ENCODE peak calls at places on chromosome 2, in four cellular contexts. U, R, V and H are unnamed samples.

GRCh38 chr2:206083602-206084467 is 2.1 kb downstream of the INO80D start:
- DNase-seq in U (no peak), R (peak; percentile 6), V (peak; percentile 9), H (no peak)

GRCh38 chr2:230134496-230135073 is 65.9 kb upstream of the SLC16A14 start:
- DNase-seq in U (no peak), R (no peak), V (no peak), H (peak; percentile 69)

GRCh38 chr2:105712166-105712915 is 32.4 kb upstream of the NCK2 start:
- DNase-seq in U (no peak), R (no peak), V (no peak), H (peak; percentile 20)

GRCh38 chr2:158097481-158097880 is 4.2 kb upstream of the UPP2 start:
- DNase-seq in U (no peak), R (no peak), V (no peak), H (no peak)

GRCh38 chr2:170821631-170822291 is 5.1 kb downstream of the GAD1 start:
- DNase-seq in U (no peak), R (no peak), V (no peak), H (no peak)

GRCh38 chr2:86064006-86064405 is 41.7 kb downstream of the POLR1A start:
- DNase-seq in U (no peak), R (no peak), V (no peak), H (no peak)

GRCh38 chr2:98458207-98458606 is 13.5 kb downstream of the INPP4A start:
- DNase-seq in U (no peak), R (no peak), V (no peak), H (no peak)

GRCh38 chr2:67899187-67899586 is 163.6 kb downstream of the C1D start:
- DNase-seq in U (no peak), R (no peak), V (peak; percentile 35), H (no peak)

GRCh38 chr2:239630618-239631286 is 229.9 kb upstream of the HDAC4 start:
- DNase-seq in U (no peak), R (peak; percentile 76), V (no peak), H (no peak)

GRCh38 chr2:45439788-45440773 is 171.0 kb downstream of the SRBD1 start:
- DNase-seq in U (no peak), R (peak; percentile 17), V (no peak), H (peak; percentile 5)

GRCh38 chr2:80496770-80497169 is 192.2 kb upstream of the LRRTM1 start:
- DNase-seq in U (no peak), R (peak; percentile 61), V (no peak), H (no peak)

GRCh38 chr2:97748397-97748796 is 35.0 kb downstream of the ZAP70 start:
- DNase-seq in U (peak; percentile 42), R (peak; percentile 49), V (no peak), H (no peak)

GRCh38 chr2:96437512-96437911 is 67.6 kb downstream of the NEURL3 start:
- DNase-seq in U (no peak), R (no peak), V (no peak), H (no peak)

GRCh38 chr2:106885981-106886915 is at the start of gene ST6GAL2:
- DNase-seq in U (no peak), R (no peak), V (no peak), H (no peak)

GRCh38 chr2:9545502-9545901 is 10.1 kb downstream of the ADAM17 start:
- DNase-seq in U (no peak), R (no peak), V (no peak), H (no peak)

GRCh38 chr2:120539937-120540718 is 194.2 kb downstream of the INHBB start:
- DNase-seq in U (no peak), R (no peak), V (no peak), H (no peak)

GRCh38 chr2:176067587-176068002 is 16.2 kb downstream of the EVX2 start:
- DNase-seq in U (no peak), R (no peak), V (no peak), H (no peak)

GRCh38 chr2:174667461-174667860 is 69.9 kb upstream of the WIPF1 start:
- DNase-seq in U (no peak), R (no peak), V (no peak), H (no peak)

GRCh38 chr2:16626497-16626896 is 39.1 kb downstream of the CYRIA start:
- DNase-seq in U (no peak), R (peak; percentile 77), V (no peak), H (no peak)

GRCh38 chr2:55618025-55618648 is 715 bp upstream of the PPP4R3B start:
- DNase-seq in U (no peak), R (peak; percentile 39), V (no peak), H (no peak)

GRCh38 chr2:79887747-79888374 is 375.0 kb downstream of the CTNNA2 start:
- DNase-seq in U (peak; percentile 9), R (peak; percentile 63), V (peak; percentile 40), H (peak; percentile 39)

GRCh38 chr2:112155331-112156151 is 17.4 kb downstream of the FBLN7 start:
- DNase-seq in U (no peak), R (no peak), V (no peak), H (no peak)

GRCh38 chr2:200791905-200792304 is 19.8 kb upstream of the BZW1 start:
- DNase-seq in U (no peak), R (no peak), V (no peak), H (no peak)

GRCh38 chr2:216031960-216032689 is 18.8 kb upstream of the MREG start:
- DNase-seq in U (no peak), R (peak; percentile 17), V (no peak), H (no peak)

GRCh38 chr2:241872313-241872642 is 2.7 kb downstream of the RTP5 start:
- DNase-seq in U (no peak), R (no peak), V (no peak), H (no peak)

GRCh38 chr2:219611866-219612604 is 14.4 kb downstream of the STK11IP start:
- DNase-seq in U (no peak), R (no peak), V (no peak), H (no peak)